ENCODE peak calls at places on chromosomes 1 and 21, in nine cellular contexts. F is ELF-1; B is neural crest cell; T is amygdala; D is HuH-7.5; N is activated naive CD4-positive, alpha-beta T cell treated with anti-CD3 and anti-CD28 coated beads for 36 hours; R is dermis microvascular lymphatic vessel endothelial cell; U is NCI-H1417; A is BJ. K is an unnamed sample.

GRCh38 chr1:212605441-212605976 is 3.1 kb upstream of the ATF3 start:
- DNase-seq in F (peak; percentile 57), B (no peak), T (no peak), D (no peak), N (no peak), R (no peak), U (no peak), A (no peak), K (no peak)

GRCh38 chr1:30478799-30479198 is 244.6 kb downstream of the MATN1 start:
- DNase-seq in F (no peak), B (no peak), T (no peak), D (no peak), N (no peak), R (no peak), U (no peak), A (no peak), K (no peak)

GRCh38 chr1:153670257-153670858 is 435 bp downstream of the ILF2 start:
- DNase-seq in F (no peak), B (no peak), T (no peak), D (no peak), N (peak; percentile 42), R (no peak), U (peak; percentile 26), A (no peak), K (no peak)

GRCh38 chr1:7120863-7121621 is 335.8 kb downstream of the CAMTA1 start:
- DNase-seq in F (no peak), B (no peak), T (no peak), D (no peak), N (no peak), R (no peak), U (no peak), A (no peak), K (no peak)

GRCh38 chr1:30099587-30099986 is 623.8 kb downstream of the MATN1 start:
- DNase-seq in F (no peak), B (no peak), T (no peak), D (no peak), N (no peak), R (no peak), U (no peak), A (no peak), K (no peak)

GRCh38 chr21:28608646-28609045 is 384.0 kb downstream of the LTN1 start:
- DNase-seq in F (no peak), B (no peak), T (no peak), D (no peak), N (no peak), R (no peak), U (no peak), A (no peak), K (no peak)

GRCh38 chr1:76040327-76040868 is 34.1 kb upstream of the ST6GALNAC3 start:
- DNase-seq in F (peak; percentile 65), B (peak; percentile 14), T (no peak), D (no peak), N (no peak), R (no peak), U (no peak), A (no peak), K (no peak)

GRCh38 chr1:17799642-17800041 is 44.5 kb downstream of the ACTL8 start:
- DNase-seq in F (no peak), B (no peak), T (no peak), D (no peak), N (no peak), R (no peak), U (no peak), A (no peak), K (no peak)

GRCh38 chr1:37169241-37169640 is 134.9 kb upstream of the GRIK3 start:
- DNase-seq in F (no peak), B (no peak), T (no peak), D (no peak), N (no peak), R (no peak), U (no peak), A (no peak), K (no peak)

GRCh38 chr1:9615316-9616063 is 26.8 kb downstream of the TMEM201 start:
- DNase-seq in F (peak; percentile 60), B (peak; percentile 35), T (peak; percentile 30), D (peak; percentile 78), N (peak; percentile 70), R (peak; percentile 21), U (no peak), A (no peak), K (peak; percentile 32)

GRCh38 chr1:211713231-211713630 is 37.8 kb upstream of the NEK2 start:
- DNase-seq in F (no peak), B (no peak), T (no peak), D (no peak), N (no peak), R (no peak), U (no peak), A (no peak), K (no peak)

GRCh38 chr1:109901508-109902145 is 9.0 kb upstream of the CSF1 start:
- DNase-seq in F (no peak), B (no peak), T (no peak), D (peak; percentile 75), N (peak; percentile 33), R (peak; percentile 68), U (no peak), A (no peak), K (no peak)

GRCh38 chr1:205693421-205693991 is 13.2 kb upstream of the SLC45A3 start:
- DNase-seq in F (no peak), B (no peak), T (no peak), D (no peak), N (no peak), R (no peak), U (peak; percentile 28), A (no peak), K (no peak)

GRCh38 chr1:167790117-167790516 is 68.3 kb downstream of the MPZL1 start:
- DNase-seq in F (no peak), B (no peak), T (no peak), D (no peak), N (no peak), R (no peak), U (no peak), A (no peak), K (no peak)

GRCh38 chr1:71561729-71562128 is 480.9 kb upstream of the ZRANB2 start:
- DNase-seq in F (no peak), B (no peak), T (no peak), D (no peak), N (no peak), R (no peak), U (no peak), A (peak; percentile 46), K (no peak)

GRCh38 chr1:20530261-20530660 is 22.1 kb upstream of the FAM43B start:
- DNase-seq in F (no peak), B (no peak), T (no peak), D (no peak), N (no peak), R (no peak), U (peak; percentile 43), A (no peak), K (no peak)

GRCh38 chr21:38965910-38966504 is 160.3 kb downstream of the ETS2 start:
- DNase-seq in F (peak; percentile 92), B (peak; percentile 12), T (no peak), D (peak; percentile 90), N (no peak), R (no peak), U (peak; percentile 95), A (no peak), K (peak; percentile 49)

GRCh38 chr1:245263701-245264100 is 108.9 kb downstream of the KIF26B start:
- DNase-seq in F (no peak), B (no peak), T (no peak), D (no peak), N (no peak), R (no peak), U (no peak), A (peak; percentile 10), K (no peak)

GRCh38 chr1:245485996-245486395 is 331.2 kb downstream of the KIF26B start:
- DNase-seq in F (no peak), B (no peak), T (no peak), D (no peak), N (no peak), R (no peak), U (no peak), A (no peak), K (no peak)

GRCh38 chr1:100861379-100861778 is 33.3 kb downstream of the EXTL2 start:
- DNase-seq in F (no peak), B (no peak), T (no peak), D (no peak), N (no peak), R (no peak), U (no peak), A (no peak), K (no peak)

GRCh38 chr1:54069792-54070548 is 16.6 kb downstream of the TCEANC2 start:
- DNase-seq in F (no peak), B (no peak), T (no peak), D (no peak), N (no peak), R (peak; percentile 44), U (peak; percentile 49), A (no peak), K (peak; percentile 51)

GRCh38 chr21:40990366-40990765 is 143.4 kb upstream of the DSCAM start:
- DNase-seq in F (no peak), B (no peak), T (no peak), D (no peak), N (no peak), R (no peak), U (no peak), A (no peak), K (no peak)

GRCh38 chr1:98030483-98030882 is 109.6 kb upstream of the DPYD start:
- DNase-seq in F (no peak), B (no peak), T (no peak), D (no peak), N (no peak), R (no peak), U (no peak), A (no peak), K (no peak)

GRCh38 chr1:221045842-221046831 is 166.9 kb downstream of the HLX start:
- DNase-seq in F (no peak), B (no peak), T (no peak), D (no peak), N (no peak), R (no peak), U (no peak), A (no peak), K (peak; percentile 30)

GRCh38 chr1:198007011-198007410 is 89.8 kb downstream of the LHX9 start:
- DNase-seq in F (no peak), B (no peak), T (no peak), D (no peak), N (no peak), R (no peak), U (no peak), A (no peak), K (no peak)

GRCh38 chr1:236395780-236396664 is 1.9 kb downstream of the EDARADD start:
- DNase-seq in F (peak; percentile 22), B (peak; percentile 10), T (no peak), D (no peak), N (no peak), R (no peak), U (no peak), A (no peak), K (no peak)

GRCh38 chr1:6116137-6116536 is 64.0 kb downstream of the CHD5 start:
- DNase-seq in F (no peak), B (no peak), T (no peak), D (no peak), N (no peak), R (no peak), U (no peak), A (no peak), K (peak; percentile 14)

GRCh38 chr1:85343612-85344255 is 67.3 kb upstream of the BCL10 start:
- DNase-seq in F (no peak), B (no peak), T (no peak), D (no peak), N (no peak), R (peak; percentile 83), U (no peak), A (peak; percentile 88), K (no peak)

GRCh38 chr1:5882367-5883128 is 109.7 kb downstream of the NPHP4 start:
- DNase-seq in F (no peak), B (no peak), T (no peak), D (no peak), N (no peak), R (no peak), U (no peak), A (no peak), K (no peak)

GRCh38 chr21:26686278-26686677 is 113.2 kb upstream of the CYYR1 start:
- DNase-seq in F (no peak), B (no peak), T (no peak), D (no peak), N (peak; percentile 60), R (peak; percentile 6), U (peak; percentile 8), A (no peak), K (peak; percentile 26)

GRCh38 chr1:56285554-56286402 is 293.6 kb downstream of the PLPP3 start:
- DNase-seq in F (no peak), B (no peak), T (no peak), D (no peak), N (no peak), R (no peak), U (no peak), A (peak; percentile 71), K (no peak)

K was measured in NCI-H460.